ENCODE peak calls at places on chromosomes 12 and 14, in ten cellular contexts. C is smooth muscle cell of the brain vasculature; Z is choroid plexus epithelial cell; B is activated CD4-positive, CD25-positive, alpha-beta regulatory T cell; U is head of caudate nucleus; V is neuronal stem cell; H is epithelial cell of prostate; A is activated naive CD8-positive, alpha-beta T cell treated with anti-CD3 and anti-CD28 coated beads, Interleukin-2, amount 50 U/mL, for 24 hours; X is posterior cingulate gyrus; L is kidney glomerular epithelial cell. O is an unnamed sample.

GRCh38 chr12:103495783-103496456 is at the start of gene C12orf42:
- DNase-seq in V (peak), C (no peak), B (no peak), X (peak), Z (peak), U (peak), L (peak), H (no peak), A (peak), O (no peak)

GRCh38 chr14:105070760-105071137 is 5.5 kb upstream of the GPR132 start:
- DNase-seq in H (no peak), C (no peak), L (peak), B (no peak), A (peak), V (no peak), U (no peak), X (no peak), Z (no peak), O (no peak)

GRCh38 chr12:124388679-124389536 is 94.0 kb downstream of the RFLNA start:
- DNase-seq in U (peak), V (peak), H (no peak), B (peak), L (peak), C (peak), Z (peak), X (peak), A (peak), O (peak)

GRCh38 chr12:124777399-124778372 is 86.0 kb downstream of the SCARB1 start:
- DNase-seq in V (no peak), U (no peak), Z (peak), H (no peak), X (no peak), L (no peak), B (no peak), C (no peak), A (no peak), O (no peak)

GRCh38 chr12:106645074-106645421 is 62.2 kb downstream of the RFX4 start:
- DNase-seq in V (no peak), A (no peak), U (peak), X (peak), C (peak), Z (peak), B (no peak), H (peak), L (no peak), O (peak)

GRCh38 chr12:66130267-66131066 is at the start of gene LLPH:
- DNase-seq in B (peak), V (peak), H (peak), X (peak), C (peak), Z (peak), U (peak), L (peak), A (peak), O (peak)

GRCh38 chr12:107594995-107595394 is 90.6 kb upstream of the PWP1 start:
- DNase-seq in Z (peak), H (no peak), A (no peak), U (no peak), B (no peak), L (no peak), C (no peak), V (no peak), X (no peak), O (peak)

GRCh38 chr12:115569694-115570093 is 707.8 kb downstream of the MED13L start:
- DNase-seq in L (no peak), C (no peak), U (peak), A (no peak), X (peak), H (no peak), Z (peak), V (peak), B (no peak), O (peak)

GRCh38 chr12:32454075-32454474 is 54.7 kb downstream of the FGD4 start:
- DNase-seq in B (no peak), L (peak), U (no peak), H (no peak), A (no peak), Z (peak), X (no peak), V (peak), C (no peak), O (peak)

GRCh38 chr12:78002878-78003277 is 172.2 kb downstream of the NAV3 start:
- DNase-seq in U (no peak), B (no peak), V (no peak), H (no peak), Z (peak), L (no peak), X (no peak), C (no peak), A (no peak), O (no peak)

GRCh38 chr12:63362801-63363200 is 211.8 kb upstream of the AVPR1A start:
- DNase-seq in X (no peak), U (no peak), L (peak), A (no peak), V (no peak), C (no peak), Z (peak), H (peak), B (no peak), O (peak)

GRCh38 chr12:12915654-12916053 is 24.3 kb downstream of the GPRC5A start:
- DNase-seq in Z (no peak), H (no peak), X (no peak), C (no peak), L (no peak), U (no peak), B (no peak), V (no peak), A (no peak), O (no peak)

GRCh38 chr12:124667671-124668337 is 100.4 kb upstream of the NCOR2 start:
- DNase-seq in L (no peak), Z (no peak), H (no peak), B (no peak), A (no peak), C (no peak), V (no peak), X (no peak), U (no peak), O (no peak)

GRCh38 chr14:104686624-104687517 is 2.5 kb upstream of the INF2 start:
- DNase-seq in H (no peak), V (no peak), C (no peak), A (no peak), L (no peak), B (no peak), Z (no peak), U (peak), X (no peak), O (no peak)

GRCh38 chr14:46048127-46048526 is 603.5 kb downstream of the RPL10L start:
- DNase-seq in L (peak), X (no peak), H (no peak), B (no peak), C (no peak), Z (peak), A (no peak), V (peak), U (no peak), O (peak)

O was measured in astrocyte.